ENCODE peak calls at places on chromosome 21, in nine cellular contexts. One of them, this sample, is unnamed.

GRCh38 chr21:41360072-41360821 is 1.6 kb upstream of the MX2 start:
- DNase-seq in stimulated activated CD8-positive, alpha-beta memory T cell treated with anti-CD3 and anti-CD28 coated beads, Interleukin-4, amount 100 ng/mL, for 4 hours: no peak
- DNase-seq in activated effector memory CD4-positive, alpha-beta T cell treated with anti-CD3 and anti-CD28 coated beads, Interleukin-2, amount 50 U/mL, for 16 hours: peak
- DNase-seq in Kasumi-1: no peak
- DNase-seq in mucosa of descending colon: peak
- DNase-seq in HTR-8/SVneo: no peak
- DNase-seq in neural progenitor cell: peak
- DNase-seq in RWPE1: no peak
- DNase-seq in Calu3: peak
- DNase-seq in this sample: no peak

GRCh38 chr21:23401278-23401677 is 2206.0 kb downstream of the MRPL39 start:
- DNase-seq in stimulated activated CD8-positive, alpha-beta memory T cell treated with anti-CD3 and anti-CD28 coated beads, Interleukin-4, amount 100 ng/mL, for 4 hours: no peak
- DNase-seq in activated effector memory CD4-positive, alpha-beta T cell treated with anti-CD3 and anti-CD28 coated beads, Interleukin-2, amount 50 U/mL, for 16 hours: no peak
- DNase-seq in Kasumi-1: peak
- DNase-seq in mucosa of descending colon: no peak
- DNase-seq in HTR-8/SVneo: peak
- DNase-seq in neural progenitor cell: peak
- DNase-seq in RWPE1: peak
- DNase-seq in Calu3: no peak
- DNase-seq in this sample: peak

GRCh38 chr21:38965910-38966504 is 160.3 kb downstream of the ETS2 start:
- DNase-seq in stimulated activated CD8-positive, alpha-beta memory T cell treated with anti-CD3 and anti-CD28 coated beads, Interleukin-4, amount 100 ng/mL, for 4 hours: no peak
- DNase-seq in activated effector memory CD4-positive, alpha-beta T cell treated with anti-CD3 and anti-CD28 coated beads, Interleukin-2, amount 50 U/mL, for 16 hours: no peak
- DNase-seq in Kasumi-1: no peak
- DNase-seq in mucosa of descending colon: peak
- DNase-seq in HTR-8/SVneo: no peak
- DNase-seq in neural progenitor cell: peak
- DNase-seq in RWPE1: no peak
- DNase-seq in Calu3: peak
- DNase-seq in this sample: no peak

GRCh38 chr21:28212056-28212455 is 780.6 kb downstream of the LTN1 start:
- DNase-seq in stimulated activated CD8-positive, alpha-beta memory T cell treated with anti-CD3 and anti-CD28 coated beads, Interleukin-4, amount 100 ng/mL, for 4 hours: no peak
- DNase-seq in activated effector memory CD4-positive, alpha-beta T cell treated with anti-CD3 and anti-CD28 coated beads, Interleukin-2, amount 50 U/mL, for 16 hours: no peak
- DNase-seq in Kasumi-1: no peak
- DNase-seq in mucosa of descending colon: no peak
- DNase-seq in HTR-8/SVneo: no peak
- DNase-seq in neural progenitor cell: no peak
- DNase-seq in RWPE1: no peak
- DNase-seq in Calu3: no peak
- DNase-seq in this sample: no peak

GRCh38 chr21:14989359-14989758 is 75.4 kb downstream of the NRIP1 start:
- DNase-seq in stimulated activated CD8-positive, alpha-beta memory T cell treated with anti-CD3 and anti-CD28 coated beads, Interleukin-4, amount 100 ng/mL, for 4 hours: no peak
- DNase-seq in activated effector memory CD4-positive, alpha-beta T cell treated with anti-CD3 and anti-CD28 coated beads, Interleukin-2, amount 50 U/mL, for 16 hours: no peak
- DNase-seq in Kasumi-1: no peak
- DNase-seq in mucosa of descending colon: no peak
- DNase-seq in HTR-8/SVneo: no peak
- DNase-seq in neural progenitor cell: no peak
- DNase-seq in RWPE1: no peak
- DNase-seq in Calu3: no peak
- DNase-seq in this sample: no peak

GRCh38 chr21:45514311-45515021 is 27.8 kb downstream of the SLC19A1 start:
- DNase-seq in stimulated activated CD8-positive, alpha-beta memory T cell treated with anti-CD3 and anti-CD28 coated beads, Interleukin-4, amount 100 ng/mL, for 4 hours: no peak
- DNase-seq in activated effector memory CD4-positive, alpha-beta T cell treated with anti-CD3 and anti-CD28 coated beads, Interleukin-2, amount 50 U/mL, for 16 hours: no peak
- DNase-seq in Kasumi-1: no peak
- DNase-seq in mucosa of descending colon: no peak
- DNase-seq in HTR-8/SVneo: no peak
- DNase-seq in neural progenitor cell: no peak
- DNase-seq in RWPE1: no peak
- DNase-seq in Calu3: no peak
- DNase-seq in this sample: no peak

GRCh38 chr21:27532081-27532480 is 565.2 kb upstream of the ADAMTS5 start:
- DNase-seq in stimulated activated CD8-positive, alpha-beta memory T cell treated with anti-CD3 and anti-CD28 coated beads, Interleukin-4, amount 100 ng/mL, for 4 hours: no peak
- DNase-seq in activated effector memory CD4-positive, alpha-beta T cell treated with anti-CD3 and anti-CD28 coated beads, Interleukin-2, amount 50 U/mL, for 16 hours: no peak
- DNase-seq in Kasumi-1: no peak
- DNase-seq in mucosa of descending colon: peak
- DNase-seq in HTR-8/SVneo: no peak
- DNase-seq in neural progenitor cell: no peak
- DNase-seq in RWPE1: no peak
- DNase-seq in Calu3: peak
- DNase-seq in this sample: no peak

GRCh38 chr21:41813226-41813625 is 46.4 kb upstream of the RIPK4 start:
- DNase-seq in stimulated activated CD8-positive, alpha-beta memory T cell treated with anti-CD3 and anti-CD28 coated beads, Interleukin-4, amount 100 ng/mL, for 4 hours: no peak
- DNase-seq in activated effector memory CD4-positive, alpha-beta T cell treated with anti-CD3 and anti-CD28 coated beads, Interleukin-2, amount 50 U/mL, for 16 hours: no peak
- DNase-seq in Kasumi-1: no peak
- DNase-seq in mucosa of descending colon: no peak
- DNase-seq in HTR-8/SVneo: no peak
- DNase-seq in neural progenitor cell: no peak
- DNase-seq in RWPE1: no peak
- DNase-seq in Calu3: no peak
- DNase-seq in this sample: no peak

GRCh38 chr21:26587621-26588260 is 14.7 kb upstream of the CYYR1 start:
- DNase-seq in stimulated activated CD8-positive, alpha-beta memory T cell treated with anti-CD3 and anti-CD28 coated beads, Interleukin-4, amount 100 ng/mL, for 4 hours: no peak
- DNase-seq in activated effector memory CD4-positive, alpha-beta T cell treated with anti-CD3 and anti-CD28 coated beads, Interleukin-2, amount 50 U/mL, for 16 hours: no peak
- DNase-seq in Kasumi-1: no peak
- DNase-seq in mucosa of descending colon: no peak
- DNase-seq in HTR-8/SVneo: peak
- DNase-seq in neural progenitor cell: no peak
- DNase-seq in RWPE1: peak
- DNase-seq in Calu3: no peak
- DNase-seq in this sample: peak